ENCODE peak calls at places on chromosomes 12 and 14, in five cellular contexts. D is HCT116, X is AG10803, M is fibroblast of lung, W is uterus. J is an unnamed sample.

GRCh38 chr12:7937867-7938506 is 2.0 kb upstream of the SLC2A3 start:
- DNase-seq in D (no peak), X (no peak), M (peak; percentile 42), W (no peak), J (no peak)

GRCh38 chr12:124500232-124501079 is 67.0 kb downstream of the NCOR2 start:
- DNase-seq in D (no peak), X (peak; percentile 57), M (peak; percentile 92), W (no peak), J (peak; percentile 69)

GRCh38 chr14:23121401-23121800 is 2.3 kb upstream of the CEBPE start:
- DNase-seq in D (no peak), X (peak; percentile 71), M (peak; percentile 82), W (peak; percentile 84), J (no peak)

GRCh38 chr12:122106891-122107660 is 28.5 kb downstream of the MLXIP start:
- DNase-seq in D (no peak), X (peak; percentile 68), M (peak; percentile 92), W (no peak), J (peak; percentile 68)

GRCh38 chr14:99829450-99829849 is 36.2 kb downstream of the EML1 start:
- DNase-seq in D (no peak), X (no peak), M (no peak), W (no peak), J (no peak)

GRCh38 chr12:91460457-91460856 is 277.8 kb upstream of the DCN start:
- DNase-seq in D (no peak), X (no peak), M (no peak), W (no peak), J (no peak)

GRCh38 chr14:85468815-85469214 is 61.1 kb upstream of the FLRT2 start:
- DNase-seq in D (no peak), X (no peak), M (no peak), W (no peak), J (peak; percentile 89)

GRCh38 chr12:14416658-14417057 is 51.2 kb downstream of the ATF7IP start:
- DNase-seq in D (no peak), X (peak; percentile 70), M (peak; percentile 86), W (no peak), J (peak; percentile 76)

GRCh38 chr14:100849432-100849831 is 23.5 kb downstream of the MEG3 start:
- DNase-seq in D (no peak), X (no peak), M (peak; percentile 62), W (no peak), J (no peak)

GRCh38 chr12:93790472-93791152 is 113.4 kb downstream of the CRADD start:
- DNase-seq in D (no peak), X (peak; percentile 88), M (peak; percentile 93), W (no peak), J (peak; percentile 87)

GRCh38 chr14:70000601-70001000 is 121.4 kb downstream of the SMOC1 start:
- DNase-seq in D (no peak), X (no peak), M (peak; percentile 68), W (no peak), J (peak; percentile 77)

GRCh38 chr14:62329427-62329826 is 567.2 kb downstream of the SNAPC1 start:
- DNase-seq in D (no peak), X (peak; percentile 22), M (peak; percentile 90), W (no peak), J (no peak)

GRCh38 chr14:68978550-68978911 is 571 bp downstream of the ACTN1 start:
- DNase-seq in D (no peak), X (peak; percentile 55), M (peak; percentile 51), W (peak; percentile 82), J (peak; percentile 52)

GRCh38 chr12:46168426-46168825 is 100.4 kb downstream of the SLC38A1 start:
- DNase-seq in D (no peak), X (no peak), M (no peak), W (no peak), J (no peak)

GRCh38 chr12:9002335-9002734 is 13.0 kb downstream of the KLRG1 start:
- DNase-seq in D (no peak), X (no peak), M (no peak), W (no peak), J (no peak)

GRCh38 chr12:71439613-71440392 is at the start of gene LGR5:
- DNase-seq in D (no peak), X (peak; percentile 16), M (peak; percentile 48), W (no peak), J (peak; percentile 21)

GRCh38 chr12:112409064-112409905 is at the start of gene RPL6:
- DNase-seq in D (peak; percentile 92), X (peak; percentile 93), M (peak; percentile 94), W (peak; percentile 84), J (peak; percentile 95)

GRCh38 chr14:50839048-50839447 is 8.1 kb upstream of the NIN start:
- DNase-seq in D (no peak), X (no peak), M (peak; percentile 28), W (no peak), J (peak; percentile 28)

GRCh38 chr14:91891721-91892220 is 24.4 kb upstream of the TC2N start:
- DNase-seq in D (no peak), X (peak; percentile 78), M (peak; percentile 75), W (no peak), J (no peak)

GRCh38 chr14:52402812-52403526 is 88.9 kb downstream of the PTGER2 start:
- DNase-seq in D (no peak), X (peak; percentile 16), M (peak; percentile 79), W (no peak), J (peak; percentile 4)

GRCh38 chr12:92059976-92060375 is 85.7 kb downstream of the BTG1 start:
- DNase-seq in D (no peak), X (peak; percentile 86), M (peak; percentile 86), W (no peak), J (peak; percentile 85)

GRCh38 chr12:6553051-6553868 is 2.6 kb downstream of the IFFO1 start:
- DNase-seq in D (no peak), X (peak; percentile 97), M (peak; percentile 67), W (peak; percentile 70), J (no peak)
- H3K4me3 ChIP-seq in D (no peak overlapping the region), X (peak overlapping the region; percentile 49), M (peak overlapping the region; percentile 89), W (no peak overlapping the region), J (no peak overlapping the region)

GRCh38 chr12:106138646-106139421 is at the start of gene NUAK1:
- DNase-seq in D (no peak), X (peak; percentile 82), M (peak; percentile 84), W (peak; percentile 66), J (peak; percentile 40)
- H3K4me3 ChIP-seq in D (peak within 1 kb of the TSS; percentile 66), X (peak within 1 kb of the TSS; percentile 92), M (peak within 1 kb of the TSS; percentile 75), W (peak within 1 kb of the TSS; percentile 86), J (peak within 1 kb of the TSS; percentile 57)

DNA sequence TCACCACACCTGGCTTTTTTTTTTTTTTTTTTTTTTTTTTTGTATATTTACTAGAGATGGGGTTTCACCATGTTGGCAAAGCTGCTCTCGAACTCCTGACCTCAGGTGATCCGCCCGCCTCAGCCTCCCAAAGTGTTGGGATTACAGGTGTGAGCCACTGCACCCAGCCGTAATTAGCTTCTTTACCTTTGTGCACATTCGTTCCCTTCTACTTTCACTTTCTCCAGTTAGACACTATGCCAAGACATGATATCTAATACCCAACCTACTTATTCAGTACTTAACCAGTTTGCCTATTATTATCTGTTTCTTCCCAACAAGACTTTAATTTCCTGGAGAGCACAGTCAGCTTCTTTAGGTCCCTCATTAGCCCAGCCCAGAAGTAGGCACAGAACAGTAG is 5.3 kb downstream of the STYK1 start:
- DNase-seq in D (no peak), X (no peak), M (no peak), W (no peak), J (no peak)
- H3K4me3 ChIP-seq in D (no peak overlapping the region), X (no peak overlapping the region), M (no peak overlapping the region), W (no peak overlapping the region), J (no peak overlapping the region)

DNA sequence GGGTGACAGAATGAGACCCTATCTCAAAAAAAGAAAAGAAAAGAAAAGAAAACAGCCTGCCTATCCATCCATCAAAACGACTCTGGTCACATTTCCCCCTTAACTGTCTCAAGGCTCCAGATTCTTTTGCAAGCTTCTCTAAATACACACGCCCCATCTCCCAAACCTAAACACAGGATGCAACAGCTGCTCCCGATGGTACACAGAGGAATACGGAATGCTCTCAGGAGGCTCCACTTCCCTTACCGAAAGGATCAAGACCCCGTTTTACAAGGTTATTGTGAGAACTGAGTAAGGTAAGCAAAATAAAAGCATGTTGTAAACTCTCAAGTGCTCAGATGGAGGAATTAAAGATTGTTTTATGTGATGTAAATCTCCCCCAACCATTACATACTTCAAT is 62.3 kb downstream of the NT5DC3 start:
- DNase-seq in D (no peak), X (no peak), M (no peak), W (no peak), J (no peak)
- H3K4me3 ChIP-seq in D (no peak overlapping the region), X (no peak overlapping the region), M (no peak overlapping the region), W (no peak overlapping the region), J (no peak overlapping the region)

GRCh38 chr14:90381011-90381790 is 15.6 kb upstream of the CALM1 start:
- DNase-seq in D (no peak), X (peak; percentile 72), M (peak; percentile 31), W (peak; percentile 50), J (peak; percentile 11)
- H3K4me3 ChIP-seq in D (no peak overlapping the region), X (no peak overlapping the region), M (no peak overlapping the region), W (no peak overlapping the region), J (no peak overlapping the region)

GRCh38 chr14:102507891-102508312 is 1.7 kb downstream of the ANKRD9 start:
- DNase-seq in D (no peak), X (no peak), M (no peak), W (no peak), J (peak; percentile 32)
- H3K4me3 ChIP-seq in D (peak overlapping the region; percentile 78), X (no peak overlapping the region), M (no peak overlapping the region), W (no peak overlapping the region), J (peak overlapping the region; percentile 15)

GRCh38 chr12:76028649-76029277 is 2.8 kb downstream of the PHLDA1 start:
- DNase-seq in D (no peak), X (peak; percentile 18), M (no peak), W (no peak), J (no peak)
- H3K4me3 ChIP-seq in D (peak overlapping the region; percentile 75), X (peak overlapping the region; percentile 95), M (peak overlapping the region; percentile 94), W (no peak overlapping the region), J (peak overlapping the region; percentile 83)

DNA sequence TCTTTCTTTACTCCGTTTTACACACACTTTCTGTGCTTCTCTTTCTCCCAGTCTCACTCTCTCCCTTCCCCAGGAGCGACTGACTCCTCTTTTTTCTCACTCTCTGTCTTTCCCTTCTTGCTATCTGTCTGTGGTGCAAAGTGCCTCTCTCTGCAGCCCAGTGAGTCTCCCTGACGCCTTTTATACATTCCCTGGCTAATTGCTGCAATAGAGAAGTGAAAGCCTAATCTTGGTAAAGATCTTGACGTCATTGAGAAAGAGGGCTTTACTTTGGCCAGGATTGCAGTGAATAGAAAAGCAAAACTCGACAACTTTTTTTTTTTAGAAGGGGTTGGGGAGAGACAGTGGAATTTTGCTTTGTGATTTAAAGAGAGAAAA is 710 bp upstream of the DIO2 start:
- DNase-seq in D (no peak), X (peak; percentile 60), M (peak; percentile 90), W (no peak), J (peak; percentile 14)
- H3K4me3 ChIP-seq in D (no peak overlapping the region), X (peak overlapping the region; percentile 50), M (peak overlapping the region; percentile 57), W (no peak overlapping the region), J (peak overlapping the region; percentile 0)